ENCODE peak calls at places on chromosomes 5 and 9, in ten cellular contexts. V is CD8-positive, alpha-beta T cell; Q is pancreas; L is fibroblast of lung; I is upper lobe of right lung; A is SK-N-SH; M is Caco-2; H is WERI-Rb-1; G is left lung; E is kidney. O is an unnamed sample. For H3K9me3, the result is how much of the 10 kb centered on the place peaks cover.

GRCh38 chr9:38022995-38023394 is 46.0 kb downstream of the SHB start:
- DNase-seq in G (no peak), M (peak), Q (peak), L (no peak), I (peak), E (no peak), A (peak), H (no peak), V (no peak), O (no peak)

GRCh38 chr5:154971501-154971900 is 30.6 kb downstream of the MRPL22 start:
- DNase-seq in I (no peak), E (no peak), H (no peak), V (no peak), G (no peak), M (no peak), A (no peak), L (peak), Q (no peak), O (peak)

GRCh38 chr9:88660611-88661010 is 125.6 kb downstream of the NXNL2 start:
- DNase-seq in M (peak), A (no peak), V (no peak), I (no peak), L (peak), G (no peak), E (no peak), Q (no peak), H (peak), O (peak)

GRCh38 chr5:137695651-137696428 is 40.0 kb downstream of the KLHL3 start:
- DNase-seq in G (no peak), H (no peak), A (no peak), M (no peak), V (no peak), L (no peak), E (no peak), I (no peak), Q (no peak), O (peak)

GRCh38 chr5:152140391-152140790 is 215.7 kb upstream of the GLRA1 start:
- DNase-seq in M (no peak), I (no peak), A (no peak), V (no peak), E (no peak), Q (no peak), G (no peak), H (no peak), L (no peak), O (no peak)

GRCh38 chr9:98596486-98596885 is 112.2 kb downstream of the GABBR2 start:
- DNase-seq in H (peak), E (no peak), A (no peak), V (no peak), Q (no peak), L (no peak), M (no peak), G (no peak), I (no peak), O (no peak)

GRCh38 chr5:122772446-122772845 is 2.4 kb upstream of the SNX2 start:
- DNase-seq in L (peak), M (peak), I (no peak), Q (no peak), H (no peak), A (no peak), E (no peak), V (no peak), G (no peak), O (peak)

GRCh38 chr5:145975361-145976066 is 39.1 kb downstream of the SH3RF2 start:
- DNase-seq in I (no peak), M (no peak), G (no peak), A (peak), V (no peak), Q (peak), H (no peak), L (peak), E (no peak), O (peak)

GRCh38 chr5:16726538-16726946 is 109.7 kb upstream of the RETREG1 start:
- DNase-seq in M (no peak), Q (no peak), L (peak), H (no peak), I (no peak), A (no peak), V (no peak), G (no peak), E (no peak), O (no peak)

GRCh38 chr5:107457138-107457537 is 213.6 kb downstream of the EFNA5 start:
- DNase-seq in V (no peak), I (no peak), M (no peak), E (no peak), L (no peak), G (no peak), H (no peak), Q (no peak), A (no peak), O (no peak)

GRCh38 chr5:96716007-96716406 is 53.8 kb downstream of the CAST start:
- DNase-seq in V (no peak), H (no peak), A (no peak), I (no peak), L (no peak), Q (no peak), G (no peak), M (no peak), E (no peak), O (no peak)

GRCh38 chr5:40676643-40677333 is 2.9 kb upstream of the PTGER4 start:
- DNase-seq in Q (peak), L (peak), M (no peak), H (no peak), G (no peak), I (no peak), E (no peak), V (no peak), A (no peak), O (peak)

GRCh38 chr5:132080595-132080994 is 7.0 kb downstream of the CSF2 start:
- DNase-seq in V (no peak), L (no peak), A (no peak), G (no peak), Q (no peak), I (no peak), M (no peak), E (no peak), H (no peak), O (no peak)

GRCh38 chr5:150323092-150323491 is 20.4 kb upstream of the ARSI start:
- DNase-seq in A (no peak), E (no peak), G (no peak), I (no peak), L (no peak), H (no peak), V (no peak), M (no peak), Q (no peak), O (peak)

GRCh38 chr9:18821794-18822193 is 211.2 kb downstream of the SAXO1 start:
- DNase-seq in A (no peak), E (no peak), V (no peak), I (no peak), G (no peak), H (no peak), L (peak), Q (no peak), M (no peak), O (no peak)

GRCh38 chr9:86077286-86077685 is 22.1 kb downstream of the GOLM1 start:
- DNase-seq in I (no peak), V (no peak), E (no peak), Q (no peak), L (no peak), M (no peak), A (no peak), H (no peak), G (no peak), O (no peak)

GRCh38 chr9:91301161-91301560 is 60.6 kb downstream of the AUH start:
- DNase-seq in H (no peak), I (no peak), V (no peak), A (no peak), E (no peak), L (peak), M (no peak), G (no peak), Q (no peak), O (no peak)

GRCh38 chr5:170625221-170626165 is 121.7 kb downstream of the KCNIP1 start:
- DNase-seq in A (no peak), H (no peak), Q (no peak), M (no peak), E (no peak), L (no peak), I (peak), V (no peak), G (no peak), O (no peak)

GRCh38 chr5:74935752-74936091 is 69.5 kb upstream of the FAM169A start:
- DNase-seq in I (no peak), L (no peak), G (no peak), Q (no peak), H (no peak), V (no peak), A (no peak), E (no peak), M (no peak), O (no peak)

GRCh38 chr9:87276851-87277251 is 220.8 kb upstream of the DAPK1 start:
- DNase-seq in E (no peak), M (no peak), L (peak), G (no peak), A (no peak), Q (no peak), H (no peak), V (no peak), I (no peak), O (no peak)

GRCh38 chr9:23829580-23830458 is 3.8 kb upstream of the ELAVL2 start:
- DNase-seq in H (no peak), M (no peak), I (no peak), Q (no peak), A (no peak), E (no peak), V (no peak), G (no peak), L (no peak), O (peak)

GRCh38 chr5:402615-403359 is 40.2 kb upstream of the EXOC3 start:
- DNase-seq in E (no peak), H (no peak), A (no peak), L (peak), V (no peak), M (no peak), Q (no peak), G (no peak), I (peak), O (no peak)

GRCh38 chr9:40913096-40913719 is 215.3 kb downstream of the FOXD4L6 start:
- DNase-seq in E (no peak), V (no peak), M (no peak), G (no peak), H (no peak), A (no peak), I (no peak), Q (no peak), L (no peak), O (no peak)
- H3K9me3 ChIP-seq in E (half or more), V (half or more), M (under half), G (half or more), H (under half), A (under half), I (half or more), Q (under half), L (under half), O (under half)

GRCh38 chr5:158623971-158624370 is 475.7 kb downstream of the EBF1 start:
- DNase-seq in E (no peak), M (no peak), Q (no peak), I (no peak), G (no peak), L (no peak), A (no peak), H (peak), V (no peak), O (no peak)

GRCh38 chr5:158634713-158635112 is 465.0 kb downstream of the EBF1 start:
- DNase-seq in Q (no peak), A (no peak), G (no peak), I (no peak), L (no peak), V (no peak), E (no peak), M (no peak), H (no peak), O (no peak)

GRCh38 chr5:158635565-158635964 is 464.2 kb downstream of the EBF1 start:
- DNase-seq in I (no peak), V (no peak), G (no peak), H (no peak), Q (no peak), E (no peak), M (no peak), L (no peak), A (no peak), O (no peak)

GRCh38 chr5:158629591-158630312 is 470.0 kb downstream of the EBF1 start:
- DNase-seq in Q (no peak), L (no peak), A (no peak), I (no peak), M (no peak), H (no peak), E (no peak), V (no peak), G (no peak), O (no peak)
- H3K9me3 ChIP-seq in Q (under half), L (under half), A (under half), I (under half), M (under half), H (under half), E (under half), V (under half), G (under half), O (under half)

DNA sequence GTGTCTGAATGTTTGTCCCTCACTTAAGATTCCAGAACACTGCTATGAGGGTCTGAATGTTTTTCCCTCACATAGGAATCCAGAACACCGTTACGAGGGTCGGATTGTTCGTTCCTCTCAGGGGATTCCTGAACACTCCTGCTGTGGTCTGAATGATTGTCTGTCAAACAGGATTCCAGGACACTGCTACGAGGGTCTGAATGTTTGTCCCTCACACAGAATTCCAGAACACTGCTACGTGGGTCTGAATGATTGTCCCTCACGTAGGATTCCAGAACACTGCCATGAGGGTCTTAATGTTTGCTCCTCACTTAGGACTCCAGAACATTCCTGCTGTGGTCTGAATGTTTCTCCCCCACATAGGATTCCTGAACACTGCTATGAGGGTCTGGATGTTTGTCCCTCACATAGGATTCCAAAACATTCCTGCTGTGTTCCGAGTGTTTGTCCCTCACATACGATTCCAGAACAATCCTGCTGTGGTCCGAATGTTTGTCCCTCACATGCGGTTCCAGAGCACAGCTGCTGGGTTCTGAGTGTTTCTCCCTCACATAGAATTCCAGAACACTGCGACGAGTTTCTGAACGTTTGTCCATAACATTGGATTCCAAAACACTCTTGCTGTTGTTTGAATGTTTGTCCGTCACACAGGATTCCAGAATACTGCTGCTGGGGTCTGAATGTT is 199.5 kb downstream of the FOXD4L6 start:
- DNase-seq in Q (no peak), H (no peak), A (no peak), I (no peak), E (no peak), G (no peak), L (no peak), M (no peak), V (no peak), O (no peak)
- H3K9me3 ChIP-seq in Q (under half), H (under half), A (under half), I (half or more), E (under half), G (half or more), L (under half), M (under half), V (half or more), O (under half)

GRCh38 chr9:101408374-101409078 is 9.9 kb downstream of the ZNF189 start:
- DNase-seq in V (no peak), M (no peak), Q (no peak), H (no peak), A (no peak), G (no peak), L (peak), E (no peak), I (no peak), O (no peak)
- H3K9me3 ChIP-seq in V (half or more), M (half or more), Q (under half), H (under half), A (half or more), G (half or more), L (under half), E (half or more), I (half or more), O (under half)

DNA sequence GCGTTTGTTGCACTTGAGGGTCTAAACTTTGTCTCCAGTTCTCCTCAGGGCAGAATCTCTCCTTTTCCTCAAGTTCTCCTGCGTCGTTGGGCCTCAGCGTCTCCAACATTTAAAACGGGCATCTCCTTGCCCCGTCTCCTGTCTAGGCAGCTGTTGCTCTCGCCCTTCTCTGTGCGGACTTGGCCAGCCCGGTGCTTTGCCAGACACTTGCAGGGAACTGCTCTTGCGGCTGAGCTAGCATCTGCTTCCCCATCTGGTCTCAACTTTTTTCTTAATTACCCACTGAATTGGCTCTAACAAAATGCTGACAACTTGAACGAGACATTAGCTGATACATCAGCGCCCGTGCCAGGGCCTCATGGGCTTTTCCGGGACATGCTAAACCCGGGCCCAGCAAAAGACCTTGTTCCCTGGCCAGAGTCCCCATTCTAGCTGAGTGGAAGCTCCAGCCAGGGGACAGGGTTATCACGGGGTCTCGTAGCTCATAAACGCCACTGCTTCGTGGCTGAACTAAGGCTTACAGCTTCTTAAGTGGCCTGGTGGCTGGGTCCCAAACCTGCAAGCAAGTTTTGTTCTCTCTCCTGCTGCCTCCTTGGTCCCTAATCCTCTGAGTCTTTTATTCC is 25.2 kb downstream of the ZNF618 start:
- DNase-seq in H (no peak), V (no peak), G (no peak), E (no peak), I (no peak), M (no peak), Q (no peak), L (no peak), A (no peak), O (no peak)
- H3K9me3 ChIP-seq in H (under half), V (under half), G (under half), E (under half), I (under half), M (under half), Q (under half), L (under half), A (under half), O (under half)

GRCh38 chr5:54927097-54927746 is 58.2 kb downstream of the ESM1 start:
- DNase-seq in G (no peak), M (no peak), I (no peak), Q (no peak), E (no peak), L (no peak), V (no peak), H (no peak), A (no peak), O (no peak)

GRCh38 chr5:54924487-54924886 is 60.9 kb downstream of the ESM1 start:
- DNase-seq in Q (no peak), G (no peak), A (no peak), I (no peak), E (no peak), L (no peak), M (no peak), V (no peak), H (no peak), O (no peak)
- H3K9me3 ChIP-seq in Q (under half), G (under half), A (under half), I (under half), E (under half), L (under half), M (under half), V (under half), H (under half), O (under half)

GRCh38 chr9:96769989-96770388 is 7.9 kb downstream of the ZNF510 start:
- DNase-seq in Q (no peak), I (no peak), E (no peak), M (no peak), V (no peak), H (no peak), G (no peak), A (no peak), L (no peak), O (no peak)

GRCh38 chr9:96766199-96766598 is 11.7 kb downstream of the ZNF510 start:
- DNase-seq in A (no peak), Q (no peak), I (no peak), H (no peak), M (no peak), E (no peak), G (no peak), V (no peak), L (no peak), O (no peak)

DNA sequence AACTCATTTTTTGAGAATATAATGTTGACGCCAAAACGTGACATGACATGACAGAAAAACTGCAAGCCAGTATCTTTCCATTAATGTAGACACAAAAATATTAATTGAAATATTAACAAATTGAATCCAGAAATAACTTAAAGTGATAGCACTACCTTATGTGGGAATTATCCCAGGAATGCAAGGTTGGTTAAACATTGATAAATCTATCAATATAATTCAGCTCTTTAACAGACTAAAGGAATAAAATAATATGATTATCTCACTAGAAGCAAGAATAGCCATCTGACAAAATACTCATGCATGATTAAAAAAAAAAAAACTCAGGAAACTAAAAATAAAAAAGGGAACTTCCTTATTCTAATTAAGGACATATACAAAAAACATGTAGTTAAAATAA is 6.8 kb downstream of the ZNF510 start:
- DNase-seq in I (no peak), L (no peak), H (no peak), M (no peak), A (no peak), Q (no peak), E (no peak), G (no peak), V (no peak), O (no peak)
- H3K9me3 ChIP-seq in I (under half), L (under half), H (under half), M (under half), A (under half), Q (under half), E (under half), G (half or more), V (under half), O (under half)

GRCh38 chr9:122606587-122606986 is 8.0 kb upstream of the OR1Q1 start:
- DNase-seq in A (no peak), G (no peak), L (no peak), M (no peak), E (no peak), Q (no peak), I (no peak), V (no peak), H (no peak), O (no peak)
- H3K9me3 ChIP-seq in A (under half), G (under half), L (under half), M (under half), E (under half), Q (under half), I (under half), V (under half), H (under half), O (under half)